ENCODE peak calls at places on chromosomes 12 and 14, in ten cellular contexts. S is HCT116; C is neural crest cell; R is foreskin fibroblast; X is mesenchymal stem cell; N is OCI-LY7; U is IMR-90; I is EH; A is activated CD4-positive, alpha-beta T cell treated with anti-CD3 and anti-CD28 coated beads for 36 hours; Q is NCI-H1092 treated with DMSO at 0.1 percent for 48 hours. O is an unnamed sample.

GRCh38 chr12:58969227-58969626 is 48.9 kb upstream of the LRIG3 start:
- DNase-seq in S (no peak), C (no peak), R (peak; percentile 4), X (no peak), N (no peak), U (no peak), I (no peak), A (no peak), Q (no peak), O (no peak)

GRCh38 chr14:47674546-47675238 is 713 bp downstream of the MDGA2 start:
- DNase-seq in S (no peak), C (peak; percentile 50), R (no peak), X (peak; percentile 44), N (no peak), U (no peak), I (no peak), A (no peak), Q (no peak), O (no peak)

GRCh38 chr14:82500222-82500621 is 966.6 kb upstream of the SEL1L start:
- DNase-seq in S (no peak), C (no peak), R (no peak), X (no peak), N (no peak), U (no peak), I (no peak), A (no peak), Q (no peak), O (no peak)

GRCh38 chr12:212799-213526 is 994 bp downstream of the SLC6A12 start:
- DNase-seq in S (no peak), C (no peak), R (peak; percentile 43), X (no peak), N (no peak), U (peak; percentile 6), I (no peak), A (no peak), Q (no peak), O (no peak)

GRCh38 chr12:60120199-60120598 is 524.4 kb downstream of the SLC16A7 start:
- DNase-seq in S (no peak), C (no peak), R (no peak), X (no peak), N (no peak), U (no peak), I (no peak), A (no peak), Q (no peak), O (no peak)

GRCh38 chr12:47504775-47505446 is 200.9 kb downstream of the RPAP3 start:
- DNase-seq in S (no peak), C (no peak), R (peak; percentile 44), X (peak; percentile 35), N (no peak), U (peak; percentile 82), I (peak; percentile 87), A (peak; percentile 13), Q (no peak), O (peak; percentile 88)

GRCh38 chr14:55327179-55327578 is 56.0 kb downstream of the FBXO34 start:
- DNase-seq in S (no peak), C (no peak), R (no peak), X (no peak), N (peak; percentile 52), U (no peak), I (no peak), A (no peak), Q (no peak), O (no peak)

GRCh38 chr12:11830298-11830937 is 180.9 kb downstream of the ETV6 start:
- DNase-seq in S (no peak), C (no peak), R (peak; percentile 58), X (no peak), N (no peak), U (no peak), I (no peak), A (peak; percentile 24), Q (no peak), O (no peak)

GRCh38 chr12:94099191-94099983 is 49.0 kb upstream of the PLXNC1 start:
- DNase-seq in S (no peak), C (no peak), R (no peak), X (no peak), N (no peak), U (peak; percentile 81), I (peak; percentile 91), A (no peak), Q (no peak), O (peak; percentile 91)

GRCh38 chr14:88551094-88551870 is 3.5 kb downstream of the PTPN21 start:
- DNase-seq in S (peak; percentile 58), C (peak; percentile 65), R (peak; percentile 95), X (peak; percentile 78), N (no peak), U (peak; percentile 82), I (peak; percentile 85), A (peak; percentile 71), Q (peak; percentile 89), O (peak; percentile 72)

GRCh38 chr12:13085968-13086686 is 17.3 kb downstream of the GSG1 start:
- DNase-seq in S (no peak), C (no peak), R (peak; percentile 56), X (no peak), N (no peak), U (no peak), I (peak; percentile 48), A (no peak), Q (no peak), O (no peak)

GRCh38 chr12:5453471-5453870 is 21.6 kb downstream of the NTF3 start:
- DNase-seq in S (no peak), C (no peak), R (no peak), X (peak; percentile 59), N (no peak), U (no peak), I (no peak), A (no peak), Q (no peak), O (no peak)

GRCh38 chr14:31505411-31505810 is 17.6 kb upstream of the GPR33 start:
- DNase-seq in S (no peak), C (no peak), R (peak; percentile 45), X (peak; percentile 13), N (no peak), U (peak; percentile 61), I (peak; percentile 90), A (no peak), Q (no peak), O (peak; percentile 74)

GRCh38 chr14:51546603-51547258 is 105.0 kb upstream of the FRMD6 start:
- DNase-seq in S (no peak), C (no peak), R (no peak), X (peak; percentile 34), N (no peak), U (no peak), I (peak; percentile 59), A (no peak), Q (peak; percentile 65), O (no peak)

GRCh38 chr12:39402922-39403321 is 40.0 kb downstream of the KIF21A start:
- DNase-seq in S (no peak), C (no peak), R (no peak), X (no peak), N (no peak), U (no peak), I (no peak), A (no peak), Q (no peak), O (no peak)

GRCh38 chr14:100430571-100430970 is 107.4 kb downstream of the SLC25A47 start:
- DNase-seq in S (no peak), C (no peak), R (no peak), X (no peak), N (no peak), U (no peak), I (no peak), A (no peak), Q (no peak), O (no peak)

GRCh38 chr14:22551597-22551982 is 37.4 kb downstream of the DAD1 start:
- DNase-seq in S (no peak), C (no peak), R (no peak), X (no peak), N (no peak), U (no peak), I (no peak), A (peak; percentile 49), Q (no peak), O (no peak)

GRCh38 chr12:9702239-9702638 is 30.7 kb downstream of the CLECL1 start:
- DNase-seq in S (no peak), C (no peak), R (no peak), X (no peak), N (no peak), U (no peak), I (no peak), A (peak; percentile 71), Q (no peak), O (no peak)

GRCh38 chr14:32339188-32339587 is 10.1 kb downstream of the AKAP6 start:
- DNase-seq in S (no peak), C (no peak), R (no peak), X (no peak), N (no peak), U (no peak), I (no peak), A (no peak), Q (no peak), O (no peak)

GRCh38 chr12:88934163-88934747 is 354.0 kb upstream of the KITLG start:
- DNase-seq in S (peak; percentile 98), C (no peak), R (peak; percentile 67), X (no peak), N (no peak), U (peak; percentile 57), I (peak; percentile 56), A (no peak), Q (no peak), O (peak; percentile 71)

GRCh38 chr14:26598081-26598671 is 343 bp upstream of the NOVA1 start:
- DNase-seq in S (no peak), C (peak; percentile 97), R (peak; percentile 97), X (peak; percentile 92), N (no peak), U (peak; percentile 82), I (no peak), A (peak; percentile 54), Q (peak; percentile 99), O (peak; percentile 81)

GRCh38 chr14:99537399-99537798 is 56.2 kb downstream of the CCNK start:
- DNase-seq in S (no peak), C (no peak), R (peak; percentile 78), X (peak; percentile 75), N (no peak), U (peak; percentile 83), I (peak; percentile 91), A (no peak), Q (no peak), O (peak; percentile 85)

GRCh38 chr12:131024721-131025120 is 71.0 kb downstream of the ADGRD1 start:
- DNase-seq in S (no peak), C (no peak), R (no peak), X (no peak), N (no peak), U (no peak), I (no peak), A (no peak), Q (no peak), O (no peak)

GRCh38 chr14:99644723-99645544 is at the start of gene HHIPL1:
- DNase-seq in S (no peak), C (peak; percentile 45), R (peak; percentile 52), X (peak; percentile 22), N (no peak), U (peak; percentile 17), I (peak; percentile 57), A (no peak), Q (no peak), O (peak; percentile 39)

GRCh38 chr12:57882575-57882974 is 36.0 kb upstream of the CTDSP2 start:
- DNase-seq in S (no peak), C (no peak), R (no peak), X (no peak), N (no peak), U (no peak), I (no peak), A (no peak), Q (no peak), O (no peak)